ENCODE peak calls at places on chromosomes 5 and 9, in ten cellular contexts. G is left ventricle myocardium inferior, S is BE2C, E is cardiac muscle cell, Z is fibroblast of the aortic adventitia, T is WTC11, Q is GM20000, V is Panc1, P is upper lobe of left lung, H is epithelial cell of proximal tubule. D is an unnamed sample.
A peak's percentile ranks its signal among the peaks of the same experiment; 100 is the strongest.

GRCh38 chr9:479951-480350 is 265.3 kb downstream of the DOCK8 start:
- DNase-seq in G (no peak), S (no peak), E (no peak), Z (no peak), T (no peak), Q (no peak), V (no peak), P (no peak), H (peak; percentile 66), D (no peak)

GRCh38 chr9:8420416-8420815 is 620.8 kb upstream of the DMAC1 start:
- DNase-seq in G (no peak), S (no peak), E (no peak), Z (no peak), T (no peak), Q (no peak), V (no peak), P (no peak), H (no peak), D (no peak)

GRCh38 chr5:174418809-174419522 is 305.4 kb upstream of the MSX2 start:
- DNase-seq in G (no peak), S (peak; percentile 36), E (peak; percentile 33), Z (no peak), T (peak; percentile 52), Q (no peak), V (no peak), P (no peak), H (no peak), D (no peak)

GRCh38 chr5:99441235-99441634 is 512.4 kb upstream of the CHD1 start:
- DNase-seq in G (no peak), S (no peak), E (no peak), Z (no peak), T (no peak), Q (no peak), V (no peak), P (no peak), H (no peak), D (no peak)

GRCh38 chr9:9855503-9856078 is 757.2 kb downstream of the PTPRD start:
- DNase-seq in G (no peak), S (no peak), E (no peak), Z (no peak), T (peak; percentile 18), Q (no peak), V (no peak), P (no peak), H (no peak), D (no peak)

GRCh38 chr5:167732499-167732898 is 558.9 kb upstream of the WWC1 start:
- DNase-seq in G (no peak), S (no peak), E (no peak), Z (no peak), T (no peak), Q (no peak), V (no peak), P (no peak), H (no peak), D (no peak)

GRCh38 chr5:10632110-10632903 is 68.4 kb downstream of the ANKRD33B start:
- DNase-seq in G (no peak), S (no peak), E (peak; percentile 41), Z (no peak), T (no peak), Q (peak; percentile 79), V (no peak), P (peak; percentile 46), H (peak; percentile 32), D (peak; percentile 78)

GRCh38 chr9:14314929-14315753 is 1.2 kb upstream of the NFIB start:
- DNase-seq in G (peak; percentile 98), S (peak; percentile 96), E (peak; percentile 98), Z (peak; percentile 90), T (peak; percentile 70), Q (peak; percentile 69), V (no peak), P (peak; percentile 91), H (no peak), D (peak; percentile 49)

GRCh38 chr9:23686257-23686656 is 139.8 kb downstream of the ELAVL2 start:
- DNase-seq in G (no peak), S (no peak), E (no peak), Z (no peak), T (no peak), Q (no peak), V (no peak), P (no peak), H (no peak), D (no peak)

GRCh38 chr9:9523476-9523875 is 1089.3 kb downstream of the PTPRD start:
- DNase-seq in G (no peak), S (no peak), E (no peak), Z (no peak), T (no peak), Q (no peak), V (no peak), P (peak; percentile 20), H (no peak), D (no peak)

GRCh38 chr9:126317513-126317912 is 9.1 kb upstream of the MVB12B start:
- DNase-seq in G (no peak), S (no peak), E (no peak), Z (no peak), T (no peak), Q (no peak), V (no peak), P (peak; percentile 38), H (no peak), D (no peak)

GRCh38 chr5:143663872-143664271 is 148.1 kb upstream of the HMHB1 start:
- DNase-seq in G (no peak), S (no peak), E (no peak), Z (no peak), T (no peak), Q (no peak), V (no peak), P (no peak), H (no peak), D (no peak)

GRCh38 chr5:147767048-147767447 is 15.5 kb downstream of the JAKMIP2 start:
- DNase-seq in G (no peak), S (no peak), E (no peak), Z (no peak), T (no peak), Q (no peak), V (no peak), P (no peak), H (no peak), D (no peak)

GRCh38 chr9:117551171-117551570 is 136.3 kb upstream of the ASTN2 start:
- DNase-seq in G (no peak), S (no peak), E (no peak), Z (no peak), T (no peak), Q (no peak), V (no peak), P (no peak), H (no peak), D (no peak)

GRCh38 chr9:117552811-117553210 is 138.0 kb upstream of the ASTN2 start:
- DNase-seq in G (no peak), S (no peak), E (no peak), Z (no peak), T (no peak), Q (no peak), V (no peak), P (no peak), H (no peak), D (no peak)

GRCh38 chr9:117555964-117556629 is 141.2 kb upstream of the ASTN2 start:
- DNase-seq in G (peak; percentile 22), S (peak; percentile 83), E (peak; percentile 22), Z (peak; percentile 1), T (peak; percentile 83), Q (peak; percentile 49), V (peak; percentile 18), P (peak; percentile 52), H (peak; percentile 7), D (peak; percentile 57)
- TF ChIP-seq CTCF in G (peak; percentile 58), S (peak; percentile 86), E (peak; percentile 42), Z (peak; percentile 34), T (peak; percentile 72), Q (peak; percentile 65), V (peak; percentile 52), P (no peak), H (peak; percentile 93), D (peak; percentile 58)

GRCh38 chr9:100498592-100498991 is 25.6 kb downstream of the TMEFF1 start:
- DNase-seq in G (no peak), S (no peak), E (peak; percentile 44), Z (peak; percentile 35), T (no peak), Q (no peak), V (no peak), P (no peak), H (no peak), D (no peak)

GRCh38 chr9:100489836-100490235 is 16.9 kb downstream of the TMEFF1 start:
- DNase-seq in G (no peak), S (no peak), E (no peak), Z (no peak), T (no peak), Q (no peak), V (no peak), P (no peak), H (no peak), D (no peak)

GRCh38 chr9:100488171-100488570 is 15.2 kb downstream of the TMEFF1 start:
- DNase-seq in G (no peak), S (no peak), E (no peak), Z (no peak), T (no peak), Q (no peak), V (no peak), P (no peak), H (no peak), D (no peak)

DNA sequence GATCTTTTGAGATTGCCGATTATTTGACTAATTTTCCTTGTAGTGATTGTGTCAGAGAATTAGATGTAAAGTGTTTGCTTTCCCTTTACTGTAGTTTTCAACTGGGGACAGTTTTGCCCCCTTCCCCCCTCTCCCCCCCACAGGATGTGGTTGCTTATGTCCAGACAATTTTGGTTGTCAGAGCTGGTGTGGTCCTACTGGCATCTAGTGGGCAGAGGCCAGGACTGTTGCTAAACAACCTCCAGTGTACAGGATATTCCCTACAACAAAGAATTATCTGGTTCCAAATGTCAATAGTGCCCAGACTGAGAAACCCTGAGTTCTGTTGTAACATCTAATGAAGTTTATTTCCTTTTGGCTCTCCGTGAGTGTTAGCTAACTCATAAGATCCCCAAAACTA is 20.0 kb downstream of the TMEFF1 start:
- DNase-seq in G (no peak), S (no peak), E (peak; percentile 63), Z (peak; percentile 55), T (no peak), Q (no peak), V (no peak), P (no peak), H (no peak), D (no peak)
- TF ChIP-seq CTCF in G (peak; percentile 39), S (peak; percentile 16), E (peak; percentile 32), Z (peak; percentile 38), T (no peak), Q (no peak), V (peak; percentile 44), P (no peak), H (peak; percentile 56), D (peak; percentile 8)

GRCh38 chr5:38666668-38667498 is 110.4 kb upstream of the LIFR start:
- DNase-seq in G (peak; percentile 43), S (peak; percentile 53), E (peak; percentile 74), Z (peak; percentile 72), T (peak; percentile 52), Q (peak; percentile 11), V (no peak), P (peak; percentile 70), H (no peak), D (no peak)
- TF ChIP-seq CTCF in G (peak; percentile 86), S (peak; percentile 74), E (peak; percentile 75), Z (peak; percentile 78), T (no peak), Q (peak; percentile 6), V (peak; percentile 60), P (peak; percentile 82), H (peak; percentile 91), D (peak; percentile 13)

DNA sequence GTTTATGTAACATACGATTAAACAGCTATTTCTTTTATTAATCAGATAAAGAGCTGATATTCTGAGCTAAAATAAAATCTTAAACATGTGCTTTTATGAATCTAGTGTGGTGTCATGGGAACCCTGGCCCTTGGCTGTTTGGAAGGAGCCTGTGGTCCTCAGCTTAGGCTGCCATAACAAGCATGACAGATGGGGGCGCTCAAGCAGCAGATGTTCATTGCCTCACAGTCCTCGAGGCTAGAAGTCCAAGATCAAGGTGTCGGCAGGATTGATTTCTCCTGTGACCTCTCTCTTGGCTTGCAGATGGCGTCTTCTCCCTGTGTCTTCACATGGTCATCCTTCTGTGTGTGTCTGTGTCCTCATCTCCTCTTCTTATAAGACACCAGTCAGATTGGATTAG is 448.2 kb downstream of the GADD45G start:
- DNase-seq in G (no peak), S (peak; percentile 39), E (no peak), Z (no peak), T (peak; percentile 71), Q (no peak), V (no peak), P (no peak), H (no peak), D (no peak)
- TF ChIP-seq CTCF in G (no peak), S (peak; percentile 56), E (no peak), Z (no peak), T (peak; percentile 51), Q (no peak), V (peak; percentile 27), P (no peak), H (peak; percentile 43), D (no peak)

D was measured in GM13976.